ENCODE peak calls at places on chromosomes 4 and X, in four cellular contexts. B is HepG2, D is K562, U is H1. X is an unnamed sample.
A peak's percentile ranks its signal among the peaks of the same experiment; 100 is the strongest.

GRCh38 chr4:172975651-172976229 is 192.9 kb upstream of the GALNT7 start:
- DNase-seq in B (no peak), D (no peak), U (no peak), X (no peak)

GRCh38 chr4:145839151-145839550 is 99.5 kb downstream of the ZNF827 start:
- DNase-seq in B (no peak), D (no peak), U (no peak), X (no peak)

GRCh38 chrX:115650916-115651315 is 89.9 kb downstream of the PLS3 start:
- DNase-seq in B (peak; percentile 33), D (peak; percentile 21), U (no peak), X (peak; percentile 17)

GRCh38 chr4:66681962-66682361 is 863.3 kb downstream of the CENPC start:
- DNase-seq in B (no peak), D (no peak), U (no peak), X (no peak)

GRCh38 chr4:92814677-92815076 is 510.9 kb downstream of the GRID2 start:
- DNase-seq in B (no peak), D (no peak), U (no peak), X (no peak)

GRCh38 chr4:115537387-115537786 is 424.0 kb upstream of the NDST4 start:
- DNase-seq in B (no peak), D (no peak), U (no peak), X (no peak)

GRCh38 chr4:47835489-47835888 is 2.4 kb downstream of the CORIN start:
- DNase-seq in B (no peak), D (no peak), U (no peak), X (no peak)

GRCh38 chrX:40104649-40105015 is 6.9 kb upstream of the BCOR start:
- DNase-seq in B (no peak), D (no peak), U (no peak), X (no peak)

GRCh38 chrX:141176586-141177451 is at the start of gene LDOC1:
- DNase-seq in B (no peak), D (peak; percentile 30), U (peak; percentile 70), X (no peak)

GRCh38 chrX:140141444-140142029 is 176.2 kb upstream of the CXorf66 start:
- DNase-seq in B (peak; percentile 8), D (peak; percentile 29), U (no peak), X (peak; percentile 3)

GRCh38 chr4:150212927-150213326 is 134.7 kb downstream of the DCLK2 start:
- DNase-seq in B (no peak), D (no peak), U (no peak), X (no peak)

GRCh38 chrX:101745046-101745445 is 85.4 kb upstream of the ARMCX2 start:
- DNase-seq in B (no peak), D (no peak), U (no peak), X (no peak)

GRCh38 chr4:166886708-166887107 is 347.6 kb downstream of the SPOCK3 start:
- DNase-seq in B (no peak), D (no peak), U (no peak), X (no peak)

DNA sequence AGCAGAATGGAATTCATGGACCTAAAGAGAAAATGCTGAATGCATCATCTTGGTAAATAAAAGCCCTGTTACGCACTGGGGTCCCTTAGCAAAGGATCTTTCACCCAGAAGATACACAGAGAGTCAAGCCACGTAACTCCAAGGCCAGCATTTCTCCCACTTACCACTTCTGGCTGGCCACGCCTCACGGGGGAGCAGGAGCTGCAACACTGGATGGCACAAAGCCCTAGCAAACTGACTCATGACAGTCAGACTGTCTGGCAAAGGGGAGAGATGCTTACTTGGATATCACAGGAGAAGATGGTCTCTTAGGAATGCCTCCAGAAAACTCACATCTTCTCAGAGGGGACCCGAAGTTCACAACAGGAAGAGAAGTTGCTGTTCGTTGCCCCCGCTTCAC is 51.4 kb upstream of the BCLAF3 start:
- DNase-seq in B (no peak), D (no peak), U (no peak), X (no peak)
- TF ChIP-seq HDAC2 in B (no peak), D (no peak), U (no peak), X (no peak)

DNA sequence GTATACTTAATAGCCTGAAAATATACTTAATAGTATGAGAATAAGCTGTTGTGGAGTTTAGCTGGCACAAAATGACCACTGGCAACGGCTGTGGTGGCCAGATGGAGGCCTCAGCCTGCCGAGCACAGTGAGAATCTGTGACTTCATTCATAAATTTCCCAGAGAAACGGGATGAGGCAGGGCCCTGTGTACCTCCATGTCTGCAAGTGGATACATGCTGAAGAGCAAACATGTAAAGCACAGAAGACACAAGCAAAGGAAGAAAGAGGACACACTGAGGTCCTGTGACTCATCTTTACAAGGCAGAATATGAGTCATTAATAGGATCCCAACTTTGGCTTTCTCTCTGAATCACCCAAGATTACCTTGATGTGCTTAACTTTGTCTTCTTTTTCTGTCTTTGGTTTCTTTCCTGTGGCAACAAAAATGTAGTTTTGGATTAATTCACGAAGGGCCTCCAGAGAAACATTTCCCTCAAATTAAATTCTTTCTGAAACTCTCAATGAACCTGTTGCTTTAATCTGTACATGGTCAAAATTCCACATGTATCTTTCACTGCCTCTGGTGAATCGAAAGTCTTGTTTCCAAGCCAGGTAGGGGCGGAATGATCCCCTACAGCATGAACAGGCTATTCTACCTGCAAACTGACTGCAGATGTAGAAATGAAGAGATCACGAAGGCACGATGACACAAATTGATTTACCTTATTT is 56.4 kb downstream of the IRF2 start:
- DNase-seq in B (peak; percentile 27), D (peak; percentile 43), U (no peak), X (peak; percentile 78)
- TF ChIP-seq POLR2AphosphoS5 in B (no peak), D (no peak), U (no peak), X (no peak)

GRCh38 chr4:76458297-76458696 is 23.3 kb downstream of the SHROOM3 start:
- DNase-seq in B (no peak), D (no peak), U (no peak), X (no peak)

GRCh38 chr4:76457885-76458284 is 22.9 kb downstream of the SHROOM3 start:
- DNase-seq in B (no peak), D (no peak), U (no peak), X (no peak)

GRCh38 chr4:76458829-76459228 is 23.8 kb downstream of the SHROOM3 start:
- DNase-seq in B (no peak), D (no peak), U (no peak), X (no peak)

GRCh38 chr4:76463568-76463967 is 28.5 kb downstream of the SHROOM3 start:
- DNase-seq in B (no peak), D (no peak), U (no peak), X (no peak)

GRCh38 chr4:76459291-76459723 is 24.3 kb downstream of the SHROOM3 start:
- DNase-seq in B (no peak), D (peak; percentile 34), U (peak; percentile 88), X (no peak)
- TF ChIP-seq HDAC2 in B (no peak), D (no peak), U (no peak), X (no peak)

GRCh38 chr4:74012130-74012529 is 13.7 kb upstream of the CXCL5 start:
- DNase-seq in B (no peak), D (no peak), U (no peak), X (no peak)

GRCh38 chr4:74016068-74016467 is 17.6 kb upstream of the CXCL5 start:
- DNase-seq in B (no peak), D (no peak), U (no peak), X (no peak)

GRCh38 chr4:74015126-74015780 is 16.8 kb upstream of the CXCL5 start:
- DNase-seq in B (no peak), D (no peak), U (no peak), X (no peak)

GRCh38 chr4:74014332-74014731 is 15.9 kb upstream of the CXCL5 start:
- DNase-seq in B (no peak), D (no peak), U (no peak), X (no peak)

GRCh38 chr4:74013269-74013668 is 14.8 kb upstream of the CXCL5 start:
- DNase-seq in B (no peak), D (no peak), U (no peak), X (no peak)
- TF ChIP-seq POLR2AphosphoS5 in B (no peak), D (no peak), U (no peak), X (no peak)

GRCh38 chr4:75891611-75892010 is 10.6 kb downstream of the PPEF2 start:
- DNase-seq in B (no peak), D (no peak), U (no peak), X (no peak)

GRCh38 chr4:75898533-75898932 is 3.7 kb downstream of the PPEF2 start:
- DNase-seq in B (no peak), D (no peak), U (no peak), X (no peak)

GRCh38 chr4:75892508-75892907 is 9.7 kb downstream of the PPEF2 start:
- DNase-seq in B (no peak), D (peak; percentile 21), U (no peak), X (no peak)

DNA sequence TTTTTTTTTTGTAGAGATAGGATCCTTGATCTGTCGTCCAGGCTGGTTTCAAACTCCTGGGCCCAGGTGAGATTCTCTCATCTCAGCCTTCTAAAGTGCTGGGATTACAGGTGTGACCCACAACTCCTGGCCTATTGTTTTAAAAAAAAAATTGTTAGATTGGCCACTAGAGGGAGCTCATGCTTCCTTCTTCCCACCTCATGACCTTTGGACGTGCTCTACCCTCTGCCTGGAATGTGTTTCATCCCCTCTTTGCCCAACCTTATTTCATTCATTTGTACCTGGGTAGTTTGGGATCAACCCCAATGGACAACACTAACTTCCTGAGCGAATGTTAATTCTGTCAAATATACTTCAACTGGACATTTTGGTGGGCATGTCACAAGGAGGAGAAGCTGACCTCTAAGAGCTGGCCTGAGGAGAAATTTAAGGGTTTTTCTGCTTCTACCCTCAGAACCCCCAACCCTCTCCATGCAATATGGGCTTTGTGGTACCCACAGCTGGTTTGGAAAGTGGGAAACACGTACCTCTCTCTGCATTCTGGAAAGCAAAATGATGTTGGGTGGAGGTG is 6.4 kb downstream of the PPEF2 start:
- DNase-seq in B (peak; percentile 52), D (peak; percentile 50), U (no peak), X (no peak)
- TF ChIP-seq HDAC2 in B (no peak), D (no peak), U (no peak), X (no peak)

GRCh38 chr4:52837716-52838558 is 24.2 kb upstream of the RASL11B start:
- DNase-seq in B (peak; percentile 31), D (no peak), U (no peak), X (no peak)
- TF ChIP-seq POLR2AphosphoS5 in B (no peak), D (no peak), U (no peak), X (no peak)

GRCh38 chrX:107978080-107978479 is 4.1 kb downstream of the TEX13B start:
- DNase-seq in B (no peak), D (no peak), U (no peak), X (no peak)

GRCh38 chrX:107979534-107979933 is 2.6 kb downstream of the TEX13B start:
- DNase-seq in B (no peak), D (no peak), U (no peak), X (no peak)

GRCh38 chrX:107982356-107982755 is at the start of gene TEX13B:
- DNase-seq in B (no peak), D (no peak), U (no peak), X (no peak)

GRCh38 chrX:107978707-107979307 is 3.4 kb downstream of the TEX13B start:
- DNase-seq in B (peak; percentile 11), D (peak; percentile 9), U (no peak), X (no peak)
- TF ChIP-seq HDAC2 in B (no peak), D (no peak), U (no peak), X (no peak)